ENCODE peak calls at places on chromosomes 5 and 9, in ten cellular contexts. G, A, K, S, J, L, C, D, Y and V are unnamed samples. For H3K9me3 and H3K4me1, the result is how much of the 10 kb centered on the place peaks cover.

GRCh38 chr9:113583511-113584470 is 120.3 kb downstream of the RGS3 start:
- DNase-seq in G (no peak), A (no peak), K (no peak), S (peak), J (no peak), L (no peak), C (no peak), D (no peak), Y (no peak), V (no peak)

GRCh38 chr9:93827545-93828330 is 127.4 kb downstream of the BARX1 start:
- DNase-seq in G (no peak), A (no peak), K (no peak), S (no peak), J (peak), L (peak), C (peak), D (no peak), Y (peak), V (peak)

GRCh38 chr5:132687995-132688394 is 14.2 kb downstream of the IL4 start:
- DNase-seq in G (peak), A (no peak), K (no peak), S (peak), J (no peak), L (no peak), C (no peak), D (no peak), Y (no peak), V (no peak)

GRCh38 chr5:125549322-125549871 is 803.0 kb upstream of the ZNF608 start:
- DNase-seq in G (no peak), A (no peak), K (no peak), S (no peak), J (no peak), L (no peak), C (no peak), D (no peak), Y (no peak), V (no peak)

GRCh38 chr9:33785914-33786313 is 9.4 kb upstream of the PRSS3 start:
- DNase-seq in G (no peak), A (no peak), K (peak), S (no peak), J (no peak), L (no peak), C (peak), D (no peak), Y (no peak), V (no peak)

GRCh38 chr9:111483419-111483861 is 743 bp downstream of the ECPAS start:
- DNase-seq in G (peak), A (no peak), K (no peak), S (peak), J (no peak), L (no peak), C (no peak), D (peak), Y (peak), V (no peak)

GRCh38 chr5:148620696-148621095 is 33.6 kb downstream of the HTR4 start:
- DNase-seq in G (no peak), A (no peak), K (no peak), S (no peak), J (no peak), L (no peak), C (no peak), D (no peak), Y (no peak), V (no peak)

GRCh38 chr5:61489574-61489973 is 157.5 kb downstream of the ZSWIM6 start:
- DNase-seq in G (no peak), A (no peak), K (no peak), S (no peak), J (no peak), L (no peak), C (no peak), D (no peak), Y (no peak), V (no peak)

GRCh38 chr5:170737591-170737990 is 45.9 kb upstream of the GABRP start:
- DNase-seq in G (no peak), A (no peak), K (no peak), S (no peak), J (no peak), L (no peak), C (no peak), D (no peak), Y (no peak), V (no peak)

GRCh38 chr5:81972496-81972791 is 621 bp downstream of the ATG10 start:
- DNase-seq in G (no peak), A (no peak), K (peak), S (no peak), J (no peak), L (no peak), C (no peak), D (no peak), Y (no peak), V (no peak)

GRCh38 chr9:136409557-136410455 is 608 bp downstream of the ENTR1 start:
- DNase-seq in G (peak), A (no peak), K (peak), S (no peak), J (peak), L (no peak), C (peak), D (no peak), Y (no peak), V (no peak)

GRCh38 chr9:76756273-76756650 is 8.0 kb upstream of the PCA3 start:
- DNase-seq in G (no peak), A (no peak), K (no peak), S (no peak), J (no peak), L (no peak), C (peak), D (no peak), Y (peak), V (no peak)

GRCh38 chr9:98330831-98331230 is 75.4 kb upstream of the TBC1D2 start:
- DNase-seq in G (no peak), A (no peak), K (no peak), S (no peak), J (no peak), L (no peak), C (no peak), D (no peak), Y (no peak), V (no peak)

GRCh38 chr5:74576941-74577456 is 63.5 kb downstream of the ENC1 start:
- DNase-seq in G (no peak), A (no peak), K (no peak), S (no peak), J (no peak), L (no peak), C (no peak), D (no peak), Y (no peak), V (no peak)

GRCh38 chr9:78786794-78787193 is 489.9 kb downstream of the PSAT1 start:
- DNase-seq in G (no peak), A (no peak), K (no peak), S (no peak), J (no peak), L (no peak), C (no peak), D (no peak), Y (no peak), V (no peak)

GRCh38 chr9:16202221-16202620 is 649.4 kb downstream of the CCDC171 start:
- DNase-seq in G (no peak), A (no peak), K (no peak), S (no peak), J (no peak), L (no peak), C (no peak), D (no peak), Y (no peak), V (no peak)

GRCh38 chr9:95689669-95690068 is 172.9 kb upstream of the PTCH1 start:
- DNase-seq in G (no peak), A (no peak), K (no peak), S (no peak), J (no peak), L (no peak), C (no peak), D (no peak), Y (no peak), V (no peak)

GRCh38 chr5:131677115-131677514 is 42.1 kb upstream of the RAPGEF6 start:
- DNase-seq in G (no peak), A (no peak), K (no peak), S (no peak), J (no peak), L (no peak), C (no peak), D (no peak), Y (no peak), V (no peak)

GRCh38 chr5:177588413-177588909 is 3.5 kb upstream of the TMED9 start:
- DNase-seq in G (no peak), A (no peak), K (no peak), S (no peak), J (no peak), L (no peak), C (peak), D (no peak), Y (no peak), V (no peak)

GRCh38 chr5:147406636-147407035 is 103.2 kb downstream of the DPYSL3 start:
- DNase-seq in G (no peak), A (no peak), K (no peak), S (no peak), J (no peak), L (no peak), C (no peak), D (no peak), Y (no peak), V (no peak)

GRCh38 chr9:137370865-137371520 is 52.0 kb downstream of the EXD3 start:
- DNase-seq in G (no peak), A (no peak), K (no peak), S (peak), J (peak), L (peak), C (peak), D (peak), Y (peak), V (no peak)

GRCh38 chr9:14170392-14170931 is 143.5 kb downstream of the NFIB start:
- DNase-seq in G (no peak), A (no peak), K (no peak), S (no peak), J (no peak), L (no peak), C (no peak), D (no peak), Y (no peak), V (no peak)

GRCh38 chr9:112112941-112113399 is 62.1 kb downstream of the SUSD1 start:
- DNase-seq in G (no peak), A (no peak), K (peak), S (no peak), J (peak), L (peak), C (peak), D (no peak), Y (no peak), V (no peak)

GRCh38 chr9:94005272-94005901 is 50.2 kb upstream of the BARX1 start:
- DNase-seq in G (no peak), A (no peak), K (no peak), S (no peak), J (peak), L (peak), C (no peak), D (no peak), Y (no peak), V (no peak)

GRCh38 chr5:29218138-29218537 is 1975.3 kb upstream of the CDH6 start:
- DNase-seq in G (no peak), A (no peak), K (no peak), S (no peak), J (no peak), L (no peak), C (no peak), D (no peak), Y (no peak), V (no peak)

GRCh38 chr9:111857555-111858211 is 38.9 kb upstream of the UGCG start:
- DNase-seq in G (no peak), A (no peak), K (no peak), S (no peak), J (no peak), L (no peak), C (no peak), D (no peak), Y (no peak), V (no peak)

GRCh38 chr5:72427488-72428437 is 79.4 kb downstream of the ZNF366 start:
- DNase-seq in G (no peak), A (no peak), K (no peak), S (no peak), J (no peak), L (no peak), C (peak), D (no peak), Y (peak), V (no peak)

GRCh38 chr5:143008809-143009521 is 238.8 kb downstream of the ARHGAP26 start:
- DNase-seq in G (peak), A (no peak), K (peak), S (peak), J (peak), L (no peak), C (no peak), D (no peak), Y (no peak), V (no peak)

GRCh38 chr9:124251188-124251587 is 6.6 kb upstream of the NEK6 start:
- DNase-seq in G (no peak), A (no peak), K (no peak), S (peak), J (no peak), L (no peak), C (no peak), D (no peak), Y (no peak), V (no peak)

GRCh38 chr5:9445989-9446388 is 99.9 kb downstream of the SEMA5A start:
- DNase-seq in G (no peak), A (no peak), K (no peak), S (no peak), J (no peak), L (no peak), C (no peak), D (no peak), Y (no peak), V (no peak)

GRCh38 chr5:173239233-173239593 is 4.2 kb upstream of the NKX2-5 start:
- DNase-seq in G (no peak), A (no peak), K (no peak), S (no peak), J (no peak), L (no peak), C (no peak), D (no peak), Y (no peak), V (no peak)

GRCh38 chr9:74493512-74493911 is 3.6 kb upstream of the RORB start:
- DNase-seq in G (no peak), A (no peak), K (no peak), S (no peak), J (no peak), L (no peak), C (no peak), D (no peak), Y (no peak), V (no peak)

GRCh38 chr5:172498431-172499129 is 44.3 kb upstream of the SH3PXD2B start:
- DNase-seq in G (no peak), A (no peak), K (no peak), S (no peak), J (no peak), L (no peak), C (no peak), D (no peak), Y (no peak), V (peak)

GRCh38 chr5:98110791-98111190 is 662.7 kb upstream of the RGMB start:
- DNase-seq in G (no peak), A (no peak), K (no peak), S (no peak), J (no peak), L (no peak), C (no peak), D (no peak), Y (no peak), V (no peak)

GRCh38 chr9:18594837-18595236 is 120.9 kb downstream of the ADAMTSL1 start:
- DNase-seq in G (no peak), A (no peak), K (no peak), S (no peak), J (no peak), L (no peak), C (no peak), D (no peak), Y (no peak), V (no peak)

GRCh38 chr9:18587988-18588387 is 114.0 kb downstream of the ADAMTSL1 start:
- DNase-seq in G (no peak), A (no peak), K (no peak), S (no peak), J (no peak), L (no peak), C (no peak), D (no peak), Y (no peak), V (no peak)

GRCh38 chr9:18585996-18586395 is 112.0 kb downstream of the ADAMTSL1 start:
- DNase-seq in G (no peak), A (no peak), K (no peak), S (no peak), J (no peak), L (no peak), C (no peak), D (no peak), Y (no peak), V (no peak)

GRCh38 chr9:18595597-18595996 is 121.6 kb downstream of the ADAMTSL1 start:
- DNase-seq in G (no peak), A (peak), K (no peak), S (no peak), J (no peak), L (no peak), C (no peak), D (no peak), Y (no peak), V (no peak)

GRCh38 chr9:18591261-18591660 is 117.3 kb downstream of the ADAMTSL1 start:
- DNase-seq in G (no peak), A (no peak), K (no peak), S (no peak), J (no peak), L (no peak), C (no peak), D (no peak), Y (no peak), V (no peak)
- H3K9me3 ChIP-seq in G (under half), A (under half), K (under half), S (under half), J (under half), L (under half), C (under half), D (under half), Y (under half), V (under half)

DNA sequence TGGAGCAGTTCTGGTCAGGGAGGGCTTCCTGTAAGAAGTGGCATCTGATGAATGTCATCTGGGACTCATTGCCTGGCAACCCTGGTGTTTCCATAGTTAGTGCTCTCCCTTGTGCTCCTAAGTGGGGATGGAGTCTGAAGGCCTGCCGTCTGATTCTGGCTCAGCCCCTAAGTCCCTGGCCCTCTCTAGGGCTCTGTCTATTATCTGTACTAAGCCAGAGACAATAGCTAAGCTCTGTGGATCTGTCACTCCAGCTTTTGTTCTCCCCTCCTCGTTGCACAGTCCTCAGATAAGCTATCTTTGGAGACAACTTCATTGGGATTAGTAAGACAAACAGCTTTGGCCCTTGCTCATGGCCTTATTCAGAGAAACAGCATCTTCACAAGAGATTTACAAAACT is 30.6 kb upstream of the TTC1 start:
- DNase-seq in G (no peak), A (no peak), K (no peak), S (no peak), J (no peak), L (no peak), C (peak), D (no peak), Y (no peak), V (no peak)
- H3K27ac ChIP-seq in G (no peak), A (no peak), K (no peak), S (no peak), J (no peak), L (no peak), C (no peak), D (no peak), Y (no peak), V (no peak)

GRCh38 chr5:150140830-150141229 is 14.8 kb downstream of the PDGFRB start:
- DNase-seq in G (no peak), A (no peak), K (no peak), S (no peak), J (no peak), L (no peak), C (no peak), D (no peak), Y (no peak), V (no peak)
- H3K4me1 ChIP-seq in G (under half), A (half or more), K (under half), S (under half), J (half or more), L (under half), C (half or more), D (half or more), Y (half or more), V (half or more)

DNA sequence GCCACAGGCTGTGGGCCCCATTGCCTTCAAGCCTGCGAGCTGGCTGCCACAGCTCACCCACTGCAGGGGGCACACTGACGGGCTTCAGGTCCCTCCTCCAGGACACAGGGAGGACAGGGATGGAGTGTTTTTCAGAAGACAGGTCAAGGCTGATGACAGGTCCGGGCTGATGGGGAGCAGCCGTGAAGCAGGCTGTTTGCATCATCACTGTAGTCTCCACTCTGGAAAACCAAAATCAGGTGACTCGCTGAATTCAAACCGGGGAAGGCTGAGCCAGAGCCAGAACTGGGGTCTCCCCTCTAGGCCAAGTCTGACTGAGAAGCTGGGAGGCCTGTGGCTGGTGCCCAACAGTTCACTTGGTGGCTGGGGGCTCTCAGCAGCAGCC is 48.5 kb downstream of the OLFM1 start:
- DNase-seq in G (no peak), A (no peak), K (no peak), S (no peak), J (no peak), L (no peak), C (no peak), D (no peak), Y (no peak), V (no peak)
- H3K9me3 ChIP-seq in G (under half), A (under half), K (under half), S (under half), J (under half), L (under half), C (under half), D (under half), Y (under half), V (under half)

GRCh38 chr5:93599427-93600146 is 16.6 kb downstream of the NR2F1 start:
- DNase-seq in G (no peak), A (no peak), K (no peak), S (no peak), J (no peak), L (no peak), C (peak), D (no peak), Y (no peak), V (no peak)
- H3K27ac ChIP-seq in G (no peak), A (no peak), K (no peak), S (no peak), J (peak), L (no peak), C (no peak), D (no peak), Y (no peak), V (no peak)

GRCh38 chr9:127770905-127771569 is 7.4 kb downstream of the SH2D3C start:
- DNase-seq in G (peak), A (peak), K (peak), S (peak), J (peak), L (peak), C (peak), D (peak), Y (peak), V (peak)
- H3K4me1 ChIP-seq in G (half or more), A (under half), K (under half), S (half or more), J (under half), L (under half), C (under half), D (under half), Y (under half), V (under half)